ENCODE peak calls at places on chromosomes 11 and 22, in five cellular contexts. P is fibroblast of lung, E is colonic mucosa, M is upper lobe of right lung, I is neural progenitor cell. Z is an unnamed sample. For H3K27me3 and H3K36me3, the result is how much of the 10 kb centered on the place peaks cover.

GRCh38 chr11:1356007-1356435 is 33.7 kb upstream of the BRSK2 start:
- DNase-seq in P (no peak), E (no peak), M (peak), I (no peak), Z (no peak)

GRCh38 chr11:106179048-106179447 is 101.6 kb downstream of the AASDHPPT start:
- DNase-seq in P (no peak), E (no peak), M (no peak), I (no peak), Z (no peak)

GRCh38 chr11:99449345-99449744 is 428.6 kb downstream of the CNTN5 start:
- DNase-seq in P (no peak), E (no peak), M (no peak), I (no peak), Z (no peak)

GRCh38 chr11:118650366-118650765 is 29.1 kb downstream of the TREH start:
- DNase-seq in P (no peak), E (no peak), M (no peak), I (no peak), Z (no peak)

GRCh38 chr11:78110830-78111229 is 28.6 kb downstream of the ALG8 start:
- DNase-seq in P (peak), E (no peak), M (no peak), I (no peak), Z (no peak)

GRCh38 chr11:73493838-73494598 is 103.9 kb downstream of the FAM168A start:
- DNase-seq in P (peak), E (no peak), M (no peak), I (peak), Z (peak)

GRCh38 chr22:27206001-27206746 is 548.8 kb downstream of the MIAT start:
- DNase-seq in P (peak), E (no peak), M (no peak), I (no peak), Z (peak)

GRCh38 chr11:45028921-45029680 is 78.4 kb upstream of the TP53I11 start:
- DNase-seq in P (no peak), E (no peak), M (no peak), I (no peak), Z (no peak)

GRCh38 chr11:68009391-68010000 is 631 bp upstream of the ALDH3B1 start:
- DNase-seq in P (peak), E (no peak), M (peak), I (no peak), Z (peak)

GRCh38 chr11:103591554-103591953 is 444.9 kb upstream of the DDI1 start:
- DNase-seq in P (peak), E (no peak), M (no peak), I (no peak), Z (no peak)

GRCh38 chr11:60428517-60428916 is 855 bp upstream of the MS4A5 start:
- DNase-seq in P (no peak), E (no peak), M (no peak), I (no peak), Z (no peak)

GRCh38 chr22:42437488-42438292 is 5.5 kb upstream of the NFAM1 start:
- DNase-seq in P (peak), E (peak), M (peak), I (peak), Z (peak)

GRCh38 chr22:34429314-34429713 is 509.0 kb upstream of the LARGE1 start:
- DNase-seq in P (no peak), E (no peak), M (no peak), I (no peak), Z (no peak)

GRCh38 chr11:15532432-15532831 is 417.7 kb downstream of the INSC start:
- DNase-seq in P (no peak), E (no peak), M (no peak), I (no peak), Z (no peak)

GRCh38 chr11:113546757-113547507 is 71.7 kb upstream of the DRD2 start:
- DNase-seq in P (peak), E (no peak), M (no peak), I (no peak), Z (peak)

GRCh38 chr22:42414565-42415298 is 17.5 kb downstream of the NFAM1 start:
- DNase-seq in P (no peak), E (no peak), M (no peak), I (no peak), Z (no peak)

GRCh38 chr22:48161354-48161753 is 1398.9 kb downstream of the TBC1D22A start:
- DNase-seq in P (no peak), E (peak), M (no peak), I (no peak), Z (no peak)

GRCh38 chr22:19289475-19290161 is 1.9 kb downstream of the CLTCL1 start:
- DNase-seq in P (peak), E (no peak), M (no peak), I (no peak), Z (peak)

GRCh38 chr11:69637601-69637955 is 3.4 kb upstream of the CCND1 start:
- DNase-seq in P (no peak), E (no peak), M (no peak), I (peak), Z (no peak)

GRCh38 chr11:18352581-18352980 is 30.2 kb downstream of the GTF2H1 start:
- DNase-seq in P (peak), E (no peak), M (no peak), I (no peak), Z (no peak)

GRCh38 chr11:106399075-106399500 is 321.6 kb downstream of the AASDHPPT start:
- DNase-seq in P (peak), E (no peak), M (no peak), I (peak), Z (peak)

GRCh38 chr11:2507945-2508749 is 63.3 kb downstream of the KCNQ1 start:
- DNase-seq in P (no peak), E (no peak), M (no peak), I (no peak), Z (no peak)

GRCh38 chr22:37070744-37071143 is 19.2 kb downstream of the KCTD17 start:
- DNase-seq in P (no peak), E (no peak), M (no peak), I (no peak), Z (no peak)

GRCh38 chr22:37069719-37070118 is 18.2 kb downstream of the KCTD17 start:
- DNase-seq in P (no peak), E (no peak), M (no peak), I (no peak), Z (no peak)

GRCh38 chr22:37069319-37069718 is 17.8 kb downstream of the KCTD17 start:
- DNase-seq in P (no peak), E (no peak), M (no peak), I (no peak), Z (no peak)

GRCh38 chr22:37070334-37070733 is 18.8 kb downstream of the KCTD17 start:
- DNase-seq in P (no peak), E (no peak), M (no peak), I (no peak), Z (no peak)

DNA sequence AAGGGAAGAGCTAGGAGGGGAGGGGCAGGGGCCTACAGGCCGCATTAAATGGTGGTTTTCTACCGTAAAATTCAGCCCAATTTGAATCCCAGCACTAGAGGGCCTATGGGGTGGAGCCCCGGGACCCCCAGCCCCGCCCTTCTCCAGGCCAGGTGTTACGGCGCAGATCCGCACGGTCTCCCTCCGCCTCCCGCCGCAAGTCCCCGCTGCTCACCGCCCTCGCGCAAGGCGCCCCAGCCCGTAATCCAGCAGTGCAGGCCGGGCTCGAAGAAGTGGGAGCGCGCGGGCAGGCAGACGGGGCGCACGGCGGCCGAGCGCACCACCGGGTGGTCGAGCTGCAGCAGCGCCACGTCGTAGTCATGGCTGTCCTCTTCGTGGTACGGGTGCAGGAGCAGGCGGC is 17.3 kb downstream of the KCTD17 start:
- DNase-seq in P (no peak), E (no peak), M (no peak), I (peak), Z (no peak)
- H3K27me3 ChIP-seq in P (under half), E (under half), M (under half), I (half or more), Z (under half)

GRCh38 chr22:35997438-35997837 is 31.2 kb downstream of the RBFOX2 start:
- DNase-seq in P (peak), E (no peak), M (no peak), I (no peak), Z (peak)

GRCh38 chr22:35998748-35999147 is 29.9 kb downstream of the RBFOX2 start:
- DNase-seq in P (no peak), E (no peak), M (no peak), I (no peak), Z (no peak)

GRCh38 chr22:36003972-36004674 is 24.5 kb downstream of the RBFOX2 start:
- DNase-seq in P (no peak), E (no peak), M (no peak), I (no peak), Z (no peak)

GRCh38 chr22:36002861-36003260 is 25.8 kb downstream of the RBFOX2 start:
- DNase-seq in P (no peak), E (no peak), M (no peak), I (no peak), Z (no peak)

DNA sequence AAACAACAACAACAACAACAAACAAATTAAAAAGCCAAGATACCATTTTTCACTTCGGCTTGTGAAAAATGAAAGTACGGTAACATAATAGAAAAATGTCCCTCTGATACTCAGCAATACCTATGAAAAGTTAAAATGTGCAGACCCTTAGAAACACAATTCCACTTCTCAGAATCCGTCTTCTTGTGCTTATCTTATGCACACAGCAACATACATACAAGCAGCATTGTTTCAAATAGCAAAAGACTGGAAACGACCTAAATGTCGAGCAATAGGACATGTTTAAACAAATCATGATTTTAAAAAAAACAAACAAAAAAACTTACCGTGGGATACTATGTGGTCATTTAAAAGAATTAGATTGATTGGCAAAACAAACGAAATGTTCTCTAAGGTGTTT is 26.5 kb downstream of the RBFOX2 start:
- DNase-seq in P (no peak), E (no peak), M (no peak), I (no peak), Z (no peak)
- TF ChIP-seq CTCF in P (no peak), E (no peak), M (no peak), I (no peak), Z (no peak)

GRCh38 chr11:36101466-36101865 is 157.6 kb downstream of the LDLRAD3 start:
- DNase-seq in P (no peak), E (no peak), M (no peak), I (no peak), Z (no peak)

GRCh38 chr11:36097219-36097650 is 153.4 kb downstream of the LDLRAD3 start:
- DNase-seq in P (no peak), E (no peak), M (no peak), I (no peak), Z (no peak)

GRCh38 chr11:36095716-36096115 is 151.9 kb downstream of the LDLRAD3 start:
- DNase-seq in P (peak), E (no peak), M (no peak), I (no peak), Z (no peak)

GRCh38 chr11:36098976-36099375 is 155.1 kb downstream of the LDLRAD3 start:
- DNase-seq in P (no peak), E (no peak), M (no peak), I (no peak), Z (no peak)

GRCh38 chr11:36098046-36098445 is 154.2 kb downstream of the LDLRAD3 start:
- DNase-seq in P (no peak), E (no peak), M (no peak), I (no peak), Z (no peak)
- H3K36me3 ChIP-seq in P (under half), E (under half), M (under half), I (under half), Z (under half)

GRCh38 chr11:16605971-16606783 is 132.3 kb upstream of the C11orf58 start:
- DNase-seq in P (peak), E (peak), M (peak), I (peak), Z (peak)

GRCh38 chr11:16603890-16604783 is 134.3 kb upstream of the C11orf58 start:
- DNase-seq in P (peak), E (peak), M (peak), I (peak), Z (peak)

GRCh38 chr11:16603245-16603644 is 135.2 kb upstream of the C11orf58 start:
- DNase-seq in P (no peak), E (no peak), M (no peak), I (peak), Z (no peak)

GRCh38 chr11:16605440-16605970 is 132.9 kb upstream of the C11orf58 start:
- DNase-seq in P (peak), E (peak), M (peak), I (peak), Z (peak)

GRCh38 chr11:16604784-16605439 is 133.5 kb upstream of the C11orf58 start:
- DNase-seq in P (peak), E (peak), M (peak), I (peak), Z (peak)
- H3K27me3 ChIP-seq in P (under half), E (under half), M (under half), I (half or more), Z (under half)

GRCh38 chr11:65432686-65433582 is 10.3 kb downstream of the NEAT1 start:
- DNase-seq in P (peak), E (no peak), M (no peak), I (no peak), Z (no peak)
- TF ChIP-seq CTCF in P (no peak), E (no peak), M (peak), I (peak), Z (no peak)

DNA sequence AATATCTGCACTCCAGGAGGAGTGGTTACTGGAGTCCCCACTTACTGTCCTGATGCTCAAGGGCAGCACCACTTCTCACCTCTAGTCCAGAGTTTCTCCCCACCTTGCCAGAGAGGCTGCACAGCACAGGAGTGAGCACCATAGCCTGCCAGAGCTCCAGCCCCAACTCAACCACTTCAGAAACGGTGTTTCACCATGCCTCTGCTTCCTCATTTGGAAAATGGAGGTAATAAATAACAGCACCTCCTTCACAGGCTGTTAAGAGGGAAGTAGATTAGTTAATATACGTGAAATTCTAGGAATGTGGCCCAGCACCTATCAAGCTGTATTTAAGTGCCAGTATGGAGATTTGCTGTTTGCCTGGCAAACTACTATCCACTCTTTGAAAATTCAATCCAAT is 63.0 kb downstream of the GALNT18 start:
- DNase-seq in P (no peak), E (no peak), M (peak), I (no peak), Z (no peak)
- H3K36me3 ChIP-seq in P (under half), E (under half), M (under half), I (under half), Z (under half)

DNA sequence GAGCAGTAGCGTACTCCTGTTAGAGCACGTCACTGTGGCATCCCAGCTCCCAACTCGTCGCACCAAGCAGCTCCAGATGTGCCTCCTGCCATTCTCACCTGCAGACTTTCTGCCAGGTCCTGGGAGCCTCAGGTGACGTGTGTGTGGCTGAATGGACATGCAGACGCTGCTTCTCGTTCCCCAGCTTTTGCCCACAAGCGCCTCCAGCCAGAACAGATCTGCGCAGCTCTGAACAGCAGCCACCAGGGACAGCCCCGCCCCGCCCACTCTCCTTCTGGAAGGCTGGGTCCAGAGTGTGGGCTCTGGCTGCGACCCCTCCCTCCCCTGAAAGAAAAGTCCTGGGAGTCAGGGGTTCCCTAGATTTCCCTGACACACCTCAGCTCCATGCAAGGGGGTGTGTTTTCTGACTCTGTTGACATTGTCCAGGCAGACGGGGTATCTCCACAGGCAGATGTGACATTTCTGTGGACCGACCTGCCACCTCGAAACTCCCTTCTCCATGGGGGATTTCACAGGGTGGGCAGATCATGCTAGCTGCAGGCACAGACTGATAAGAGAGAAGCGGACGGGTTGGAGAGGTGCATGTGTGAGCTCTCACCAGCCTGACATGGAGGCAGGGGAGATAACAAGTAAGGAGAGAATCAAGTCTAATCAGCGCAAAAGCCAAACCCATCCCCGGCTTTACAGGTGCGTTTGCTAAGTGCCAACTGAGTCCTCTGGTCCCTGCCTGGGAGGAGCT is 19.7 kb downstream of the SLCO2B1 start:
- DNase-seq in P (no peak), E (no peak), M (no peak), I (no peak), Z (no peak)
- H3K27me3 ChIP-seq in P (under half), E (under half), M (under half), I (under half), Z (under half)

DNA sequence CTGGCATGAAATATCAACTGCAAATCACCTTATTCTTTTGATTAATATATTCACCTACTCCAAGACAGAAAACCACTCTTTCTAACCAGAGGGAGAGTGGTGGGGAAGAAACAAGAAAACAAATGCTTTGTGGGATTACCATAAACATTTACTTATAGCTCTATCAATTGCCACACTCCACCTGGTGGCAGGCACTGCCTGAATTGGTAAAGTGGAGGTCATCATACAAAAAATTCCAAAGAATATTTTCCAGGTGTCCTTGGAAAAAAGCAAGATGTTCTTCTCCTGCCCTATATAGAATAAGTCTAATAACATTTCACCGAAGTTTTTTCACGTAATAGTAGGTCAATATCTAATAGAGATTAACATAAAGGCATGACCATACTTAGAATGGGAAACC is 45.3 kb downstream of the PHF21A start:
- DNase-seq in P (no peak), E (no peak), M (no peak), I (no peak), Z (no peak)
- TF ChIP-seq CTCF in P (no peak), E (no peak), M (no peak), I (peak), Z (peak)